ENCODE peak calls at places on chromosome 21, in ten cellular contexts. G is skeletal muscle cell, K is occipital lobe, A is progenitor cell of endocrine pancreas, P is D721Med, B is EL, Z is HEK293T, C is thoracic aorta, U is aorta, N is HTR-8/SVneo. J is an unnamed sample.

GRCh38 chr21:36852864-36853263 is 113.6 kb downstream of the HLCS start:
- DNase-seq in G (no peak), K (no peak), A (no peak), P (no peak), B (no peak), Z (no peak), C (no peak), U (no peak), N (no peak), J (no peak)

GRCh38 chr21:17196619-17197018 is 316.2 kb upstream of the CXADR start:
- DNase-seq in G (no peak), K (no peak), A (no peak), P (no peak), B (no peak), Z (no peak), C (no peak), U (no peak), N (no peak), J (no peak)

GRCh38 chr21:26162081-26162480 is 8.5 kb downstream of the APP start:
- DNase-seq in G (no peak), K (no peak), A (no peak), P (no peak), B (no peak), Z (no peak), C (no peak), U (no peak), N (no peak), J (no peak)

GRCh38 chr21:24939288-24939687 is 668.0 kb downstream of the MRPL39 start:
- DNase-seq in G (no peak), K (no peak), A (no peak), P (no peak), B (no peak), Z (no peak), C (no peak), U (no peak), N (no peak), J (no peak)

GRCh38 chr21:45041351-45041805 is 33.0 kb upstream of the ADARB1 start:
- DNase-seq in G (peak; percentile 83), K (no peak), A (no peak), P (no peak), B (peak; percentile 82), Z (no peak), C (no peak), U (peak; percentile 88), N (no peak), J (no peak)

GRCh38 chr21:45167796-45168222 is 93.4 kb downstream of the ADARB1 start:
- DNase-seq in G (peak; percentile 24), K (no peak), A (no peak), P (no peak), B (peak; percentile 34), Z (no peak), C (no peak), U (no peak), N (no peak), J (no peak)

GRCh38 chr21:41812679-41813078 is 45.8 kb upstream of the RIPK4 start:
- DNase-seq in G (no peak), K (no peak), A (no peak), P (no peak), B (no peak), Z (no peak), C (no peak), U (no peak), N (no peak), J (no peak)

GRCh38 chr21:44810829-44811228 is 7.0 kb downstream of the SUMO3 start:
- DNase-seq in G (no peak), K (no peak), A (no peak), P (no peak), B (no peak), Z (no peak), C (no peak), U (no peak), N (no peak), J (no peak)

GRCh38 chr21:38775733-38776132 is 30.0 kb upstream of the ETS2 start:
- DNase-seq in G (no peak), K (no peak), A (no peak), P (no peak), B (no peak), Z (no peak), C (no peak), U (no peak), N (no peak), J (no peak)

GRCh38 chr21:35203093-35204021 is 154.3 kb upstream of the RUNX1 start:
- DNase-seq in G (no peak), K (no peak), A (no peak), P (no peak), B (peak; percentile 79), Z (no peak), C (no peak), U (no peak), N (no peak), J (no peak)

GRCh38 chr21:32382108-32382601 is 10.7 kb downstream of the URB1 start:
- DNase-seq in G (no peak), K (no peak), A (no peak), P (no peak), B (peak; percentile 72), Z (no peak), C (no peak), U (no peak), N (peak; percentile 20), J (peak; percentile 61)

GRCh38 chr21:42707207-42707830 is 53.9 kb downstream of the PDE9A start:
- DNase-seq in G (no peak), K (no peak), A (no peak), P (no peak), B (no peak), Z (no peak), C (no peak), U (no peak), N (no peak), J (no peak)

GRCh38 chr21:34132905-34133304 is 59.5 kb downstream of the MRPS6 start:
- DNase-seq in G (no peak), K (no peak), A (no peak), P (no peak), B (no peak), Z (no peak), C (no peak), U (no peak), N (no peak), J (no peak)

GRCh38 chr21:29114765-29115164 is 15.7 kb upstream of the MAP3K7CL start:
- DNase-seq in G (peak; percentile 75), K (no peak), A (no peak), P (no peak), B (peak; percentile 95), Z (peak; percentile 63), C (no peak), U (no peak), N (peak; percentile 65), J (no peak)

GRCh38 chr21:44416193-44416592 is 39.1 kb upstream of the LRRC3 start:
- DNase-seq in G (no peak), K (no peak), A (no peak), P (no peak), B (no peak), Z (no peak), C (no peak), U (peak; percentile 16), N (no peak), J (no peak)

GRCh38 chr21:32794643-32795042 is 23.1 kb upstream of the PAXBP1 start:
- DNase-seq in G (no peak), K (no peak), A (no peak), P (no peak), B (no peak), Z (no peak), C (no peak), U (no peak), N (no peak), J (no peak)

GRCh38 chr21:19529031-19529430 is 1125.4 kb upstream of the TMPRSS15 start:
- DNase-seq in G (no peak), K (no peak), A (no peak), P (no peak), B (no peak), Z (no peak), C (no peak), U (no peak), N (no peak), J (no peak)

GRCh38 chr21:16243396-16243795 is 513.6 kb downstream of the USP25 start:
- DNase-seq in G (no peak), K (no peak), A (no peak), P (no peak), B (no peak), Z (no peak), C (no peak), U (no peak), N (no peak), J (no peak)

GRCh38 chr21:41121785-41122415 is 46.1 kb upstream of the BACE2 start:
- DNase-seq in G (peak; percentile 17), K (peak; percentile 73), A (peak; percentile 71), P (no peak), B (peak; percentile 76), Z (peak; percentile 73), C (peak; percentile 71), U (peak; percentile 91), N (peak; percentile 25), J (peak; percentile 36)

J was measured in retinal pigment epithelial cell.